ENCODE peak calls at places on chromosome 17, in eight cellular contexts. C, W, K, X, G, N, P and I are unnamed samples.

GRCh38 chr17:9905078-9905415 is at the start of gene RCVRN:
- DNase-seq in W (no peak), C (no peak), K (no peak), P (no peak), G (no peak), X (no peak), N (no peak), I (no peak)

GRCh38 chr17:9290226-9290613 is 268.9 kb downstream of the NTN1 start:
- DNase-seq in P (no peak), C (no peak), N (no peak), X (no peak), K (no peak), G (no peak), W (no peak), I (no peak)

GRCh38 chr17:51372345-51373004 is 112.1 kb downstream of the UTP18 start:
- DNase-seq in X (peak; percentile 89), N (peak; percentile 5), C (peak; percentile 73), P (no peak), G (peak; percentile 73), K (peak; percentile 72), W (peak; percentile 19), I (peak; percentile 94)

GRCh38 chr17:35163886-35164285 is 16.3 kb downstream of the UNC45B start:
- DNase-seq in G (no peak), P (no peak), X (no peak), W (no peak), K (no peak), C (no peak), N (no peak), I (no peak)

GRCh38 chr17:75738218-75738802 is 17.1 kb downstream of the ITGB4 start:
- DNase-seq in N (no peak), P (no peak), X (no peak), G (peak; percentile 27), W (no peak), K (peak; percentile 57), C (no peak), I (peak; percentile 80)

GRCh38 chr17:31627960-31628359 is 231.1 kb downstream of the COPRS start:
- DNase-seq in X (no peak), K (no peak), C (peak; percentile 70), P (no peak), N (no peak), W (no peak), G (peak; percentile 95), I (no peak)

GRCh38 chr17:41013606-41014005 is 4.7 kb upstream of the KRTAP3-1 start:
- DNase-seq in C (no peak), X (no peak), G (peak; percentile 56), N (no peak), W (no peak), P (no peak), K (no peak), I (no peak)

GRCh38 chr17:35895602-35896001 is 15.4 kb upstream of the CCL5 start:
- DNase-seq in P (no peak), W (no peak), N (peak; percentile 44), X (no peak), C (no peak), K (no peak), G (peak; percentile 29), I (no peak)

GRCh38 chr17:3794890-3795757 is 5.9 kb downstream of the ITGAE start:
- DNase-seq in G (peak; percentile 67), K (peak; percentile 78), C (no peak), W (peak; percentile 26), X (no peak), N (peak; percentile 25), P (no peak), I (peak; percentile 36)

GRCh38 chr17:42591411-42591810 is 13.9 kb upstream of the PSMC3IP start:
- DNase-seq in X (no peak), N (no peak), C (no peak), P (no peak), W (no peak), G (no peak), K (no peak), I (no peak)

GRCh38 chr17:16881239-16881924 is 90.5 kb downstream of the TNFRSF13B start:
- DNase-seq in W (no peak), P (no peak), X (peak; percentile 26), G (no peak), C (no peak), N (no peak), K (no peak), I (no peak)
- H2AFZ ChIP-seq in W (no peak overlapping the region), P (no peak overlapping the region), X (no peak overlapping the region), G (no peak overlapping the region), C (no peak overlapping the region), N (no peak overlapping the region), K (no peak overlapping the region), I (no peak overlapping the region)

GRCh38 chr17:37701424-37702020 is 43.3 kb downstream of the HNF1B start:
- DNase-seq in K (no peak), P (peak; percentile 24), C (peak; percentile 38), X (peak; percentile 56), W (peak; percentile 39), N (no peak), G (no peak), I (peak; percentile 40)
- H2AFZ ChIP-seq in K (no peak overlapping the region), P (no peak overlapping the region), C (no peak overlapping the region), X (no peak overlapping the region), W (no peak overlapping the region), N (no peak overlapping the region), G (no peak overlapping the region), I (no peak overlapping the region)

GRCh38 chr17:59425085-59425901 is 93.8 kb downstream of the YPEL2 start:
- DNase-seq in N (peak; percentile 92), P (peak; percentile 85), G (peak; percentile 57), K (no peak), W (no peak), X (no peak), C (no peak), I (no peak)

GRCh38 chr17:59428896-59429460 is 97.5 kb downstream of the YPEL2 start:
- DNase-seq in G (no peak), W (no peak), K (no peak), C (no peak), P (no peak), N (no peak), X (no peak), I (no peak)

GRCh38 chr17:59427425-59427921 is 96.0 kb downstream of the YPEL2 start:
- DNase-seq in X (no peak), P (no peak), G (peak; percentile 45), K (no peak), C (peak; percentile 30), W (no peak), N (peak; percentile 89), I (no peak)

GRCh38 chr17:59426031-59426430 is 94.6 kb downstream of the YPEL2 start:
- DNase-seq in C (no peak), K (no peak), X (no peak), G (no peak), W (no peak), P (no peak), N (no peak), I (no peak)

GRCh38 chr17:59427996-59428395 is 96.5 kb downstream of the YPEL2 start:
- DNase-seq in X (no peak), P (no peak), G (no peak), W (no peak), N (peak; percentile 61), C (no peak), K (no peak), I (no peak)
- H2AFZ ChIP-seq in X (no peak overlapping the region), P (peak overlapping the region; percentile 76), G (peak overlapping the region; percentile 16), W (no peak overlapping the region), N (peak overlapping the region; percentile 10), C (no peak overlapping the region), K (no peak overlapping the region), I (no peak overlapping the region)

DNA sequence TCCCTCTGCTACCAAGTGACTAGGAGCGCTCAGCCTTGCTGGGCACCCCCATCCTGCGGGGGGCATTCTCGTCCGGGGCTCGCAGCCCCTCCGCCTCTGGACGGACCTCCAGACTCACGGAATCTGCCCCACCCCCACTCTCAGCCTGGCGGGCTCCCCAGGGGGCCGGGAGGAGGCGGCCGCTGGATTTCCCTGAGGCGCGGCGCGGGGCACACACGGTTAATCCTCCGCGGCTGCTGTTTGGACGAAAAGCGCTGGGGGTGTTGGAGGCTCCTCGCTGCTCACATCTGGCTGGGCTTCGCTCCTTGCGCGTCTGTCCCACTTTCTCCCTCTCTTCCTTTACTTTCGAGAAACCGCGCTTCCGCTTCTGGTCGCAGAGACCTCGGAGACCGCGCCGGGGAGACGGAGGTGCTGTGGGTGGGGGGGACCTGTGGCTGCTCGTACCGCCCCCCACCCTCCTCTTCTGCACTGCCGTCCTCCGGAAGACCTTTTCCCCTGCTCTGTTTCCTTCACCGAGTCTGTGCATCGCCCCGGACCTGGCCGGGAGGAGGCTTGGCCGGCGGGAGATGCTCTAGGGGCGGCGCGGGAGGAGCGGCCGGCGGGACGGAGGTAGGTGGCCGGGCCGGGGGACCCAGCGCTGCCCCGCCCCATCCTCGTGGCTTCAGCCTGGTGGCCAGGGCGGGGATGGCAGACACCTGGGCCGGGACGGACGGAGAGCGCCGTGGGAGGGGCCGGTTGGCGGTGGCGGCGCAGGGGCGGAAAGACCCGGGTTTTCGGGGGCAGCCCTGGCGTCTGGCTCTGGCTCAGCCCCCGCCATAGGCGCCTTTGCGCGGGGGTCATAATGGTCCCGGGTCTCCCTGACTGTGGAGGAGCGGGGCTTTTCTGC is at the start of gene C1QTNF1:
- DNase-seq in C (peak; percentile 75), W (peak; percentile 86), X (peak; percentile 73), G (peak; percentile 38), K (no peak), P (peak; percentile 95), N (peak; percentile 60), I (no peak)
- H2AFZ ChIP-seq in C (peak within 1 kb of the TSS; percentile 94), W (peak within 1 kb of the TSS; percentile 94), X (peak within 1 kb of the TSS; percentile 24), G (peak within 1 kb of the TSS; percentile 96), K (no peak within 1 kb of the TSS), P (peak within 1 kb of the TSS; percentile 80), N (peak within 1 kb of the TSS; percentile 87), I (no peak within 1 kb of the TSS)

GRCh38 chr17:49881054-49881402 is 33.2 kb upstream of the TAC4 start:
- DNase-seq in W (peak; percentile 52), P (no peak), K (no peak), N (no peak), C (no peak), G (no peak), X (peak; percentile 52), I (no peak)
- H2AFZ ChIP-seq in W (no peak overlapping the region), P (no peak overlapping the region), K (no peak overlapping the region), N (no peak overlapping the region), C (peak overlapping the region; percentile 63), G (no peak overlapping the region), X (no peak overlapping the region), I (no peak overlapping the region)

GRCh38 chr17:57197672-57198071 is 58.7 kb upstream of the MSI2 start:
- DNase-seq in C (no peak), X (no peak), K (no peak), G (no peak), W (no peak), N (no peak), P (no peak), I (no peak)
- H2AFZ ChIP-seq in C (no peak overlapping the region), X (no peak overlapping the region), K (no peak overlapping the region), G (no peak overlapping the region), W (no peak overlapping the region), N (no peak overlapping the region), P (no peak overlapping the region), I (peak overlapping the region; percentile 19)

GRCh38 chr17:81713004-81713555 is 996 bp downstream of the SLC25A10 start:
- DNase-seq in C (peak; percentile 25), X (no peak), K (peak; percentile 68), W (no peak), P (peak; percentile 69), G (no peak), N (no peak), I (no peak)
- H2AFZ ChIP-seq in C (peak overlapping the region; percentile 21), X (no peak overlapping the region), K (no peak overlapping the region), W (no peak overlapping the region), P (no peak overlapping the region), G (peak overlapping the region; percentile 96), N (no peak overlapping the region), I (peak overlapping the region; percentile 19)

GRCh38 chr17:49497147-49498036 is 2.3 kb downstream of the NGFR start:
- DNase-seq in W (peak; percentile 94), P (peak; percentile 84), G (peak; percentile 22), K (no peak), N (peak; percentile 56), C (peak; percentile 18), X (peak; percentile 87), I (no peak)
- H2AFZ ChIP-seq in W (peak overlapping the region; percentile 17), P (peak overlapping the region; percentile 41), G (peak overlapping the region; percentile 76), K (no peak overlapping the region), N (no peak overlapping the region), C (peak overlapping the region; percentile 64), X (no peak overlapping the region), I (no peak overlapping the region)

GRCh38 chr17:64741924-64742670 is 80.0 kb upstream of the SMURF2 start:
- DNase-seq in X (no peak), W (no peak), K (no peak), G (peak; percentile 81), N (peak; percentile 72), P (no peak), C (no peak), I (no peak)
- H2AFZ ChIP-seq in X (no peak overlapping the region), W (no peak overlapping the region), K (no peak overlapping the region), G (peak overlapping the region; percentile 53), N (no peak overlapping the region), P (no peak overlapping the region), C (no peak overlapping the region), I (no peak overlapping the region)